ENCODE peak calls at places on chromosomes 5 and 9, in nine cellular contexts. One of them, this sample, is unnamed.

GRCh38 chr5:41112486-41113455 is 41.6 kb upstream of the MROH2B start:
- DNase-seq in MCF 10A: no peak
- DNase-seq in stimulated activated CD4-positive, alpha-beta T cell treated with anti-CD3 and anti-CD28 coated beads, Interleukin-1b, Interleukin-23, amount 100 ng/mL, for 4 hours: no peak
- DNase-seq in SW 1271: no peak
- DNase-seq in NCI-H446: peak; percentile 30
- DNase-seq in psoas muscle: no peak
- DNase-seq in cardiac fibroblast: peak; percentile 27
- DNase-seq in DMS153: no peak
- DNase-seq in BJ: peak; percentile 9
- DNase-seq in this sample: no peak

GRCh38 chr5:181280251-181280762 is 19.4 kb upstream of the TRIM52 start:
- DNase-seq in NCI-H446: no peak
- DNase-seq in BJ: no peak
- DNase-seq in SW 1271: no peak
- DNase-seq in DMS153: no peak
- DNase-seq in MCF 10A: no peak
- DNase-seq in psoas muscle: no peak
- DNase-seq in cardiac fibroblast: no peak
- DNase-seq in stimulated activated CD4-positive, alpha-beta T cell treated with anti-CD3 and anti-CD28 coated beads, Interleukin-1b, Interleukin-23, amount 100 ng/mL, for 4 hours: no peak
- DNase-seq in this sample: no peak

GRCh38 chr5:1317921-1318565 is 23.2 kb upstream of the TERT start:
- DNase-seq in NCI-H446: no peak
- DNase-seq in SW 1271: no peak
- DNase-seq in DMS153: no peak
- DNase-seq in stimulated activated CD4-positive, alpha-beta T cell treated with anti-CD3 and anti-CD28 coated beads, Interleukin-1b, Interleukin-23, amount 100 ng/mL, for 4 hours: no peak
- DNase-seq in psoas muscle: no peak
- DNase-seq in MCF 10A: no peak
- DNase-seq in BJ: no peak
- DNase-seq in cardiac fibroblast: no peak
- DNase-seq in this sample: no peak

GRCh38 chr5:73820321-73820720 is 194.3 kb downstream of the ARHGEF28 start:
- DNase-seq in BJ: no peak
- DNase-seq in DMS153: no peak
- DNase-seq in psoas muscle: no peak
- DNase-seq in stimulated activated CD4-positive, alpha-beta T cell treated with anti-CD3 and anti-CD28 coated beads, Interleukin-1b, Interleukin-23, amount 100 ng/mL, for 4 hours: no peak
- DNase-seq in NCI-H446: no peak
- DNase-seq in cardiac fibroblast: no peak
- DNase-seq in MCF 10A: no peak
- DNase-seq in SW 1271: no peak
- DNase-seq in this sample: no peak

GRCh38 chr9:127008076-127008475 is 93.5 kb downstream of the RALGPS1 start:
- DNase-seq in DMS153: no peak
- DNase-seq in MCF 10A: no peak
- DNase-seq in SW 1271: no peak
- DNase-seq in stimulated activated CD4-positive, alpha-beta T cell treated with anti-CD3 and anti-CD28 coated beads, Interleukin-1b, Interleukin-23, amount 100 ng/mL, for 4 hours: no peak
- DNase-seq in BJ: no peak
- DNase-seq in psoas muscle: no peak
- DNase-seq in cardiac fibroblast: no peak
- DNase-seq in NCI-H446: no peak
- DNase-seq in this sample: no peak

GRCh38 chr5:138212828-138213160 is 329 bp downstream of the CDC23 start:
- DNase-seq in DMS153: no peak
- DNase-seq in NCI-H446: no peak
- DNase-seq in stimulated activated CD4-positive, alpha-beta T cell treated with anti-CD3 and anti-CD28 coated beads, Interleukin-1b, Interleukin-23, amount 100 ng/mL, for 4 hours: no peak
- DNase-seq in cardiac fibroblast: peak; percentile 7
- DNase-seq in BJ: no peak
- DNase-seq in SW 1271: no peak
- DNase-seq in psoas muscle: peak; percentile 17
- DNase-seq in MCF 10A: no peak
- DNase-seq in this sample: no peak

GRCh38 chr9:111803924-111804323 is 9.2 kb upstream of the SHOC1 start:
- DNase-seq in NCI-H446: no peak
- DNase-seq in MCF 10A: no peak
- DNase-seq in SW 1271: no peak
- DNase-seq in DMS153: no peak
- DNase-seq in stimulated activated CD4-positive, alpha-beta T cell treated with anti-CD3 and anti-CD28 coated beads, Interleukin-1b, Interleukin-23, amount 100 ng/mL, for 4 hours: no peak
- DNase-seq in psoas muscle: no peak
- DNase-seq in BJ: no peak
- DNase-seq in cardiac fibroblast: no peak
- DNase-seq in this sample: no peak

GRCh38 chr5:126808619-126809018 is 31.7 kb downstream of the LMNB1 start:
- DNase-seq in psoas muscle: no peak
- DNase-seq in BJ: no peak
- DNase-seq in cardiac fibroblast: peak; percentile 65
- DNase-seq in SW 1271: no peak
- DNase-seq in DMS153: no peak
- DNase-seq in stimulated activated CD4-positive, alpha-beta T cell treated with anti-CD3 and anti-CD28 coated beads, Interleukin-1b, Interleukin-23, amount 100 ng/mL, for 4 hours: no peak
- DNase-seq in MCF 10A: peak; percentile 61
- DNase-seq in NCI-H446: peak; percentile 27
- DNase-seq in this sample: no peak

GRCh38 chr9:113882181-113882580 is 6.1 kb downstream of the ZNF618 start:
- DNase-seq in psoas muscle: no peak
- DNase-seq in NCI-H446: no peak
- DNase-seq in SW 1271: no peak
- DNase-seq in BJ: no peak
- DNase-seq in DMS153: no peak
- DNase-seq in MCF 10A: no peak
- DNase-seq in cardiac fibroblast: no peak
- DNase-seq in stimulated activated CD4-positive, alpha-beta T cell treated with anti-CD3 and anti-CD28 coated beads, Interleukin-1b, Interleukin-23, amount 100 ng/mL, for 4 hours: no peak
- DNase-seq in this sample: no peak

GRCh38 chr9:133955821-133956411 is 36.2 kb downstream of the VAV2 start:
- DNase-seq in DMS153: no peak
- DNase-seq in psoas muscle: peak; percentile 23
- DNase-seq in stimulated activated CD4-positive, alpha-beta T cell treated with anti-CD3 and anti-CD28 coated beads, Interleukin-1b, Interleukin-23, amount 100 ng/mL, for 4 hours: peak; percentile 16
- DNase-seq in SW 1271: no peak
- DNase-seq in MCF 10A: no peak
- DNase-seq in BJ: no peak
- DNase-seq in NCI-H446: peak; percentile 1
- DNase-seq in cardiac fibroblast: peak; percentile 58
- DNase-seq in this sample: no peak

GRCh38 chr9:133252301-133252776 is 22.7 kb downstream of the ABO start:
- DNase-seq in MCF 10A: peak; percentile 46
- DNase-seq in DMS153: peak; percentile 17
- DNase-seq in cardiac fibroblast: no peak
- DNase-seq in stimulated activated CD4-positive, alpha-beta T cell treated with anti-CD3 and anti-CD28 coated beads, Interleukin-1b, Interleukin-23, amount 100 ng/mL, for 4 hours: no peak
- DNase-seq in SW 1271: no peak
- DNase-seq in BJ: no peak
- DNase-seq in psoas muscle: no peak
- DNase-seq in NCI-H446: no peak
- DNase-seq in this sample: no peak